ENCODE peak calls at places on chromosomes 16 and 17, in four cellular contexts. V, S, P and J are unnamed samples.

GRCh38 chr17:74713199-74713755 is 554 bp upstream of the CD300LF start:
- DNase-seq in P (no peak), V (no peak), S (no peak), J (no peak)

GRCh38 chr16:58211245-58211644 is 13.3 kb upstream of the CSNK2A2 start:
- DNase-seq in P (no peak), V (no peak), S (no peak), J (no peak)

GRCh38 chr16:66389256-66390175 is 23.0 kb downstream of the CDH5 start:
- DNase-seq in P (no peak), V (no peak), S (no peak), J (no peak)

GRCh38 chr17:48181653-48182052 is 74.1 kb downstream of the SNX11 start:
- DNase-seq in P (peak), S (no peak), V (no peak), J (no peak)

GRCh38 chr16:87416826-87417471 is 24.8 kb downstream of the MAP1LC3B start:
- DNase-seq in V (no peak), P (no peak), S (no peak), J (peak)

GRCh38 chr17:54956802-54957201 is 11.7 kb downstream of the COX11 start:
- DNase-seq in P (no peak), V (no peak), S (no peak), J (no peak)

GRCh38 chr17:249236-249993 is 68.0 kb upstream of the DOC2B start:
- DNase-seq in S (no peak), V (no peak), P (no peak), J (no peak)

GRCh38 chr17:44247346-44248219 is 20.4 kb downstream of the SLC4A1 start:
- DNase-seq in P (peak), V (no peak), S (no peak), J (no peak)

GRCh38 chr16:65537336-65537735 is 415.5 kb upstream of the CDH11 start:
- DNase-seq in V (no peak), P (no peak), S (no peak), J (no peak)

GRCh38 chr16:759110-759910 is 1.2 kb upstream of the MSLN start:
- DNase-seq in P (no peak), V (no peak), S (no peak), J (no peak)

GRCh38 chr16:54287018-54287757 is 601 bp upstream of the IRX3 start:
- DNase-seq in P (no peak), S (no peak), V (no peak), J (peak)

GRCh38 chr17:27379863-27380533 is 76.2 kb upstream of the KSR1 start:
- DNase-seq in V (no peak), P (no peak), S (peak), J (no peak)

GRCh38 chr17:62847426-62847825 is 39.3 kb upstream of the MARCHF10 start:
- DNase-seq in V (no peak), S (no peak), P (no peak), J (no peak)
- TF ChIP-seq CTCF in V (no peak), S (no peak), P (no peak), J (no peak)

GRCh38 chr16:6684076-6684673 is 648.5 kb upstream of the RBFOX1 start:
- DNase-seq in S (peak), V (peak), P (peak), J (peak)
- TF ChIP-seq CTCF in S (peak), V (peak), P (peak), J (no peak)

GRCh38 chr16:80085606-80086005 is 455.2 kb upstream of the DYNLRB2 start:
- DNase-seq in S (no peak), P (no peak), V (no peak), J (no peak)

GRCh38 chr16:80081851-80082250 is 458.9 kb upstream of the DYNLRB2 start:
- DNase-seq in V (no peak), P (no peak), S (no peak), J (no peak)

GRCh38 chr16:80084163-80084562 is 456.6 kb upstream of the DYNLRB2 start:
- DNase-seq in S (no peak), P (no peak), V (no peak), J (no peak)

GRCh38 chr16:80080287-80080851 is 460.4 kb upstream of the DYNLRB2 start:
- DNase-seq in V (no peak), P (no peak), S (no peak), J (no peak)

GRCh38 chr16:80084614-80085013 is 456.2 kb upstream of the DYNLRB2 start:
- DNase-seq in P (peak), V (no peak), S (peak), J (no peak)
- TF ChIP-seq CTCF in P (peak), V (peak), S (peak), J (no peak)

GRCh38 chr16:77946834-77947233 is 75.5 kb upstream of the CLEC3A start:
- DNase-seq in P (no peak), V (no peak), S (no peak), J (no peak)

GRCh38 chr16:77949445-77949844 is 72.9 kb upstream of the CLEC3A start:
- DNase-seq in V (no peak), P (no peak), S (no peak), J (no peak)

GRCh38 chr16:77955127-77955526 is 67.2 kb upstream of the CLEC3A start:
- DNase-seq in S (no peak), P (no peak), V (no peak), J (no peak)

GRCh38 chr16:77956231-77956630 is 66.1 kb upstream of the CLEC3A start:
- DNase-seq in P (no peak), S (no peak), V (no peak), J (no peak)

GRCh38 chr16:77951788-77952187 is 70.6 kb upstream of the CLEC3A start:
- DNase-seq in S (no peak), V (peak), P (no peak), J (peak)
- TF ChIP-seq CTCF in S (peak), V (peak), P (peak), J (no peak)

GRCh38 chr16:17311333-17312099 is 159.2 kb downstream of the XYLT1 start:
- DNase-seq in P (no peak), S (no peak), V (no peak), J (no peak)

GRCh38 chr16:17312100-17312732 is 158.5 kb downstream of the XYLT1 start:
- DNase-seq in S (peak), P (no peak), V (no peak), J (no peak)

GRCh38 chr16:17314148-17314547 is 156.6 kb downstream of the XYLT1 start:
- DNase-seq in S (no peak), V (no peak), P (no peak), J (no peak)

GRCh38 chr16:17316005-17316404 is 154.8 kb downstream of the XYLT1 start:
- DNase-seq in V (no peak), S (no peak), P (no peak), J (no peak)

GRCh38 chr16:17313085-17313611 is 157.6 kb downstream of the XYLT1 start:
- DNase-seq in V (no peak), P (no peak), S (peak), J (no peak)
- TF ChIP-seq CTCF in V (no peak), P (no peak), S (no peak), J (no peak)

GRCh38 chr17:8740486-8740885 is 4.2 kb downstream of the CCDC42 start:
- DNase-seq in V (no peak), P (no peak), S (no peak), J (peak)
- TF ChIP-seq CTCF in V (no peak), P (no peak), S (no peak), J (no peak)

GRCh38 chr16:28192811-28193529 is 18.8 kb downstream of the XPO6 start:
- DNase-seq in V (no peak), P (no peak), S (no peak), J (peak)
- TF ChIP-seq CTCF in V (no peak), P (no peak), S (no peak), J (no peak)

DNA sequence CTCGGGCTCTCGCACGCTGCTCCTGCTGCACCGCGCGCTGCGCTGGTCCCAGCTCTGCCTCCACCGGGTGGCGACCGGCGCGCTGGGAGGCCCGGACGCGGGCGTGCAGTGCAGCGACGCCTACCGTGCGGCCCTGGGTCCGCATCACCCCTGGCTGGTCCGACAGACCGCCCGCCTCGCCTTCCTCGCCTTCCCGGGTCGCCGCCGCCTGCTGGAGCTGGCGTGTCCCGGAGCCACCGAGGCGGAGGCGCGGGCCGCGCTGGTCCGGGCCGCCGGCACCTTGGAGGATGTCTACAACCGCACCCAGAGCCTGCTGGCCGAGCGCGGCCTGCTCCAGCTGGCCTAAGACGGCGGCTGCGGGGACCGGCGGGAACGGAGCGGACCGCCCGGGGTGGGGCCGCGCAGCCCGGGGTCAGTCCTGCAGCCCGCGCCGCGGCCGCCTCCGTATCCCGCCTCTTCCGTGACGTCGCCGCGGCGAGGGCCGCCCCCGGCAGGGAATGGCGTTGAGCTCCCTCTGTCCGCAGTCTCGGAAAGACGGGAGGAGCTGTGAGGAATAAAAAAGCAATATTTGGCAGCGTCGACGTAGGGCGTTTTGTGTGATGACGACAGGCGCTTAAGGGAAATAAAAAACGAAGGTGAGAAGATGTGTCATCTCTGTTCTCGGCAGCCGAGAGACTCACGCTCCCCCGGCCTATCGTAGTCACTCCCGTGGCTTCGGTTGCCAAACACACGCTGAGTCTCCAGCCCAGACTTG is 1.4 kb downstream of the GLTPD2 start:
- DNase-seq in P (peak), V (peak), S (peak), J (peak)
- TF ChIP-seq CTCF in P (peak), V (peak), S (peak), J (peak)

DNA sequence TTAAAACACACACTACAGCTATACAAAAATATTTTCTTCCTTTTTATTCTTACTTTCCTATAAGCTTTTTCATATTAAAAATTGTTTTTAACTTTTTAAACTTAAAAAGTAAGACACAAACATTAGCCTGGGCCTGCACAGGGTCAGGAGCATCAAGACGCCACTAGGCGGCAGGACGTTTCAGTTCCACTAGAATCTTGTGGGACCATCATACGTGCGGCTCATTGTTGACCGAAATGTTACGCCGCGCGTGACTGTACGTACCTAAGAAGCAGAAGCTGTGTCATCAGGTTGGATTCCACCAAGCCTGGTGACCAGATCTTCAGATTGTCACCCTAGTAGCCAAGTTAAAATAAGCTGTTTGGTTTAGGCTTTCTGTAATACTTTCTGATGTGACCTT is 47.1 kb downstream of the USP10 start:
- DNase-seq in P (no peak), S (no peak), V (no peak), J (no peak)
- TF ChIP-seq CTCF in P (peak), S (no peak), V (peak), J (no peak)

GRCh38 chr17:82302991-82303943 is 14.1 kb downstream of the CD7 start:
- DNase-seq in V (no peak), P (no peak), S (no peak), J (peak)

GRCh38 chr17:82302498-82302963 is 14.9 kb downstream of the CD7 start:
- DNase-seq in P (no peak), S (no peak), V (no peak), J (no peak)

GRCh38 chr17:82303944-82304808 is 13.2 kb downstream of the CD7 start:
- DNase-seq in V (no peak), S (no peak), P (no peak), J (no peak)

GRCh38 chr17:82305727-82306300 is 11.6 kb downstream of the CD7 start:
- DNase-seq in S (no peak), P (no peak), V (no peak), J (no peak)

DNA sequence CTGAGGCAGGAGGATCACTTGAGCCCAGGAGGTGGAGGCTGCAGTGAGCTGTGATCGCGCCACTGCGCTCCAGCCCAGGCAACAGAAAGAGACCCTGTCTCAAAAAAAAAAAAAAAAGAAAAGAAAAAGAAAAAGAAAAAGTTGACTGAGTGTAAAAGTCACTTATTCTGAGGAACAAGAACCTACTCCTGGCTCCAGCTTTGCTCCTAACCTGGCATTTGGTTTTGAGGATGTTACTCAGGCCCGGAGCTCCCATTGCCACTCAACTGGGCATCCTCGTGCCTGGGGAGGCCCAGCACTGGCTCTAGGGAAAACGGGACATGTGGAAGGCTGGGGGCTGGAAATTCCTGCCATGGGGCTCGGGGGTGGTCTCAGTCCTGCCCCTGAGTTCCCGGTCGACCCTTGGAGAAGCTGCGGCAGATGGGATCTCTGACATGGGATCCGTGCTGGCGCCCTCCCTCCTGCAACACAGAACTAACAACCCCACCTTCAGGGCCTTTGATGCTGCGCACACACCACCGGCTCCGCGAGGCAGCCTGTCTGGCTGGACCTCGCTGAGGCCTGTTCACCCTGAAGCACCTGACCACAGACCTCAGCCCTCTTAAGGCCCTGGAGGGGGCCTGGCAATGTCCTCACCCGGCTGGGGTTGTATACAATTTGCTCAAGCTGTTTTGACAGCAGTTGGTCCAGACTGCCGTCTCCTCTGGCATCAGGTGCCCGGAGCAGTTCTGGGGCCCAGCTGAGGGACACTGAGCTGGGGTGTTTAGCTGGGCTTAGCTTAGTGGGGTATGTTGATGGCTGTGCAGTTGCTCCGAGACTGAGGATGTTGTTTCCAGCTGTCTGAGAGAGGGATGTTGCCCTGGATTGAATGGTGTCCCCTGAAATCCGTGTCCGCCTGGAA is 12.3 kb downstream of the CD7 start:
- DNase-seq in V (no peak), P (no peak), S (no peak), J (no peak)
- TF ChIP-seq CTCF in V (no peak), P (no peak), S (no peak), J (no peak)